ENCODE peak calls at places on chromosomes 11 and 22, in eight cellular contexts. T is sigmoid colon, K is mucosa of descending colon, R is A549, H is fibroblast of lung, C is tibial artery, W is kidney epithelial cell, E is lower lobe of right lung. B is an unnamed sample.

GRCh38 chr11:115458877-115459276 is 45.3 kb downstream of the CADM1 start:
- DNase-seq in T (no peak), K (no peak), R (no peak), H (peak; percentile 65), C (no peak), W (no peak), E (no peak), B (no peak)

GRCh38 chr11:57307666-57308270 is 17.0 kb downstream of the TNKS1BP1 start:
- DNase-seq in T (peak; percentile 54), K (no peak), R (no peak), H (no peak), C (no peak), W (no peak), E (no peak), B (no peak)

GRCh38 chr11:74384641-74385040 is 13.6 kb downstream of the PGM2L1 start:
- DNase-seq in T (no peak), K (no peak), R (no peak), H (no peak), C (no peak), W (no peak), E (no peak), B (no peak)

GRCh38 chr11:123180166-123180565 is 14.9 kb downstream of the CLMP start:
- DNase-seq in T (no peak), K (no peak), R (no peak), H (peak; percentile 56), C (no peak), W (no peak), E (no peak), B (no peak)

GRCh38 chr11:89583580-89583979 is 92.4 kb upstream of the NOX4 start:
- DNase-seq in T (no peak), K (no peak), R (no peak), H (no peak), C (no peak), W (no peak), E (no peak), B (no peak)

GRCh38 chr22:29536411-29536810 is 17.1 kb downstream of the THOC5 start:
- DNase-seq in T (no peak), K (no peak), R (no peak), H (no peak), C (no peak), W (no peak), E (no peak), B (no peak)

GRCh38 chr22:23393721-23394320 is 186.3 kb downstream of the IGLL1 start:
- DNase-seq in T (peak; percentile 53), K (no peak), R (no peak), H (no peak), C (peak; percentile 12), W (no peak), E (peak; percentile 43), B (no peak)

GRCh38 chr11:133917921-133918605 is 38.7 kb downstream of the IGSF9B start:
- DNase-seq in T (no peak), K (no peak), R (no peak), H (no peak), C (no peak), W (no peak), E (no peak), B (no peak)

GRCh38 chr11:59145534-59145933 is 2.9 kb downstream of the FAM111A start:
- DNase-seq in T (no peak), K (no peak), R (no peak), H (no peak), C (no peak), W (no peak), E (no peak), B (no peak)

GRCh38 chr11:66326261-66327111 is 9.6 kb upstream of the CD248 start:
- DNase-seq in T (peak; percentile 82), K (peak; percentile 43), R (no peak), H (peak; percentile 33), C (no peak), W (no peak), E (no peak), B (no peak)

GRCh38 chr11:70771099-70771885 is 373.0 kb downstream of the CTTN start:
- DNase-seq in T (no peak), K (no peak), R (no peak), H (no peak), C (no peak), W (no peak), E (no peak), B (no peak)

GRCh38 chr11:36034572-36035331 is 90.9 kb downstream of the LDLRAD3 start:
- DNase-seq in T (no peak), K (no peak), R (peak; percentile 62), H (peak; percentile 94), C (no peak), W (peak; percentile 61), E (no peak), B (peak; percentile 48)

GRCh38 chr11:117127164-117127563 is 16.9 kb upstream of the PAFAH1B2 start:
- DNase-seq in T (no peak), K (no peak), R (no peak), H (no peak), C (no peak), W (no peak), E (no peak), B (no peak)

GRCh38 chr22:35488513-35488912 is 52.1 kb upstream of the RASD2 start:
- DNase-seq in T (peak; percentile 53), K (no peak), R (no peak), H (no peak), C (no peak), W (no peak), E (no peak), B (no peak)

GRCh38 chr11:69303427-69303826 is 9.5 kb downstream of the MYEOV start:
- DNase-seq in T (no peak), K (peak; percentile 25), R (no peak), H (no peak), C (no peak), W (no peak), E (no peak), B (no peak)

GRCh38 chr11:107370390-107370789 is 87.2 kb downstream of the CWF19L2 start:
- DNase-seq in T (no peak), K (no peak), R (no peak), H (peak; percentile 43), C (no peak), W (no peak), E (no peak), B (no peak)

GRCh38 chr22:29353286-29353685 is 35.1 kb downstream of the AP1B1 start:
- DNase-seq in T (no peak), K (peak; percentile 8), R (no peak), H (no peak), C (no peak), W (no peak), E (peak; percentile 10), B (no peak)

GRCh38 chr11:20031155-20032001 is 128.9 kb downstream of the DBX1 start:
- DNase-seq in T (no peak), K (no peak), R (no peak), H (peak; percentile 98), C (no peak), W (peak; percentile 96), E (no peak), B (peak; percentile 93)

GRCh38 chr11:115129771-115130306 is 374.4 kb downstream of the CADM1 start:
- DNase-seq in T (no peak), K (no peak), R (no peak), H (no peak), C (no peak), W (no peak), E (no peak), B (no peak)

GRCh38 chr11:31641477-31642062 is 132.0 kb downstream of the ELP4 start:
- DNase-seq in T (no peak), K (no peak), R (peak; percentile 1), H (peak; percentile 42), C (no peak), W (no peak), E (no peak), B (peak; percentile 37)
- TF ChIP-seq CTCF in T (no peak), K (no peak), R (peak; percentile 80), H (peak; percentile 44), C (no peak), W (peak; percentile 80), E (peak; percentile 47), B (peak; percentile 68)

DNA sequence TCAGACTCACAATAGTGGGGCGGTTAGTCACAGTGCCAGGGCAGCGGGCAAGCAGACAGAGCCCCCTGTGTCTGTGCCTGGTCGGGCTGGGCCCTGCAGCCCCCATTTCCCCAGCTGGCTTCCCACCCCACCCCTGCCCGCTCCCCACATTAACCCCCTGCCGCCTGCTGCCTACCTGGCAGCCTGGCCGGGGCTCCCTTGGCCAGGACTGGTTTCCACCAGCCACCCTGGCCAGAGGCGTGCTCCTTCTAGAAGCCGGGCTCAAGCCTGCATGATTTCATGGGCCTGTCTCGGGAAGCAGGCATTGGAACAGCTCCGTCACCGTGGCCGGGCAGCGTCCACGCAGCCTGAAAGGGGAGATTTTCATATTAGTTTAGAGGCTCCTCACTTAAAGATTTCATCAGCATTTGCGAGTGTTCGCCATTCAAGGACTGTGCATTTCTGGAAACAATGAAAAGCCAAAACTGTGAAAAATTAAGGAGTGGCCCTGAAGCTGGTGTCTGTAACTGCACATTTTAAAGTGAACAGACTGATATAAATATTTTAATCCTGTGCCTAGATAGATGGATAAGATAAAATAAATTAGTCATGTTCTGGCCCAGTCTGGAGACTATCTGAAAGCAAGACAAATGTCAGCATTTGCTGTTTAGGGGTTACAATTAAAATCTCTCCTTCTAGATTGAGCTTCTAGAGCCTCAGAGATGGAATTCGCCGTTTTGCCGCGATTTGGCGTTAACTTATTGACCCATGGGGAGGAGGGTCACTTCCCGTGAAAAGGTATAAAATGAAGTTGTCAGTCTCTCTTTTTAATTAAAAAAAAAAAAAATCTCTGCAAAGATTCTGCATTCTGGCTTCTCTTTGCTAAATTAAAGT is 79.4 kb upstream of the WNT7B start:
- DNase-seq in T (peak; percentile 85), K (peak; percentile 47), R (no peak), H (peak; percentile 75), C (peak; percentile 35), W (no peak), E (peak; percentile 54), B (no peak)
- H3K4me3 ChIP-seq in T (peak overlapping the region; percentile 79), K (no peak overlapping the region), R (peak overlapping the region; percentile 11), H (no peak overlapping the region), C (peak overlapping the region; percentile 84), W (peak overlapping the region; percentile 23), E (peak overlapping the region; percentile 87), B (peak overlapping the region; percentile 44)

GRCh38 chr11:129695543-129696308 is 119.9 kb upstream of the TMEM45B start:
- DNase-seq in T (no peak), K (peak; percentile 87), R (peak; percentile 17), H (peak; percentile 39), C (no peak), W (no peak), E (peak; percentile 67), B (no peak)
- TF ChIP-seq CTCF in T (no peak), K (peak; percentile 85), R (peak; percentile 46), H (peak; percentile 66), C (no peak), W (peak; percentile 82), E (peak; percentile 73), B (peak; percentile 80)

GRCh38 chr22:41681616-41682015 is 7.1 kb downstream of the SNU13 start:
- DNase-seq in T (peak; percentile 57), K (no peak), R (no peak), H (no peak), C (no peak), W (no peak), E (no peak), B (no peak)
- H3K4me3 ChIP-seq in T (peak overlapping the region; percentile 58), K (peak overlapping the region; percentile 42), R (no peak overlapping the region), H (peak overlapping the region; percentile 79), C (peak overlapping the region; percentile 58), W (peak overlapping the region; percentile 88), E (peak overlapping the region; percentile 60), B (peak overlapping the region; percentile 61)